ENCODE peak calls at places on chromosomes 3 and 15, in eight cellular contexts. X is GM12878, U is A549, P is HCT116, E is K562, B is Panc1, J is SK-N-SH, M is HL-60. V is an unnamed sample.

GRCh38 chr3:181329024-181329423 is 339.5 kb upstream of the DNAJC19 start:
- DNase-seq in M (no peak), B (no peak), E (no peak), X (no peak), U (no peak), J (no peak), P (no peak), V (no peak)

GRCh38 chr3:141795719-141796435 is 32.7 kb downstream of the GRK7 start:
- DNase-seq in P (no peak), X (no peak), B (no peak), J (peak), M (peak), E (no peak), U (no peak), V (no peak)

GRCh38 chr3:179977356-179977755 is 59.4 kb downstream of the PEX5L start:
- DNase-seq in J (no peak), B (no peak), M (no peak), P (no peak), U (no peak), E (no peak), X (no peak), V (no peak)

GRCh38 chr3:14243782-14244181 is 65.2 kb downstream of the LSM3 start:
- DNase-seq in B (no peak), E (no peak), J (no peak), X (no peak), P (no peak), M (no peak), U (no peak), V (no peak)

GRCh38 chr15:41819455-41820050 is 8.3 kb upstream of the JMJD7 start:
- DNase-seq in P (no peak), M (no peak), X (no peak), U (no peak), E (no peak), J (no peak), B (no peak), V (no peak)

GRCh38 chr15:61099030-61099800 is 129.9 kb downstream of the RORA start:
- DNase-seq in X (no peak), J (no peak), B (no peak), P (no peak), U (no peak), E (no peak), M (no peak), V (no peak)

GRCh38 chr3:3080309-3080708 is 29.9 kb downstream of the IL5RA start:
- DNase-seq in E (no peak), J (no peak), M (no peak), B (no peak), P (no peak), U (no peak), X (no peak), V (peak)

GRCh38 chr3:45865568-45865955 is 20.8 kb upstream of the CCR9 start:
- DNase-seq in U (no peak), P (no peak), M (no peak), X (no peak), B (no peak), E (no peak), J (no peak), V (no peak)

GRCh38 chr3:51977449-51978142 is 2.7 kb downstream of the ABHD14A start:
- DNase-seq in U (no peak), X (no peak), J (no peak), E (no peak), B (no peak), P (no peak), M (no peak), V (no peak)

GRCh38 chr3:179276743-179277142 is 25.8 kb upstream of the KCNMB3 start:
- DNase-seq in U (no peak), X (no peak), M (no peak), J (no peak), B (no peak), E (peak), P (no peak), V (no peak)

GRCh38 chr3:141777957-141778813 is 15.0 kb downstream of the GRK7 start:
- DNase-seq in J (no peak), B (no peak), X (no peak), U (no peak), E (no peak), P (no peak), M (no peak), V (no peak)

GRCh38 chr3:39180183-39180545 is 12.2 kb downstream of the XIRP1 start:
- DNase-seq in M (no peak), U (no peak), P (no peak), X (no peak), J (no peak), E (no peak), B (no peak), V (no peak)

GRCh38 chr3:88141458-88142083 is 8.2 kb upstream of the C3orf38 start:
- DNase-seq in P (no peak), U (no peak), J (no peak), M (no peak), B (no peak), E (no peak), X (no peak), V (no peak)

GRCh38 chr15:74392402-74392876 is 25.0 kb upstream of the CYP11A1 start:
- DNase-seq in J (peak), X (no peak), B (no peak), P (no peak), E (peak), M (no peak), U (no peak), V (no peak)

GRCh38 chr3:14623569-14624051 is 28.0 kb upstream of the CCDC174 start:
- DNase-seq in J (no peak), M (no peak), U (no peak), X (no peak), B (no peak), P (no peak), E (no peak), V (no peak)

GRCh38 chr3:194076486-194076885 is 59.5 kb upstream of the HES1 start:
- DNase-seq in J (no peak), U (no peak), P (no peak), X (no peak), B (no peak), E (no peak), M (no peak), V (no peak)
- H3K27ac ChIP-seq in J (no peak), U (peak), P (no peak), X (no peak), B (peak), E (no peak), M (no peak), V (no peak)

GRCh38 chr15:70474682-70475438 is 288.5 kb downstream of the UACA start:
- DNase-seq in J (no peak), X (no peak), P (peak), M (peak), U (peak), E (no peak), B (peak), V (no peak)
- TF ChIP-seq REST in J (no peak), X (no peak), P (no peak), M (no peak), U (no peak), E (no peak), B (no peak), V (no peak)

DNA sequence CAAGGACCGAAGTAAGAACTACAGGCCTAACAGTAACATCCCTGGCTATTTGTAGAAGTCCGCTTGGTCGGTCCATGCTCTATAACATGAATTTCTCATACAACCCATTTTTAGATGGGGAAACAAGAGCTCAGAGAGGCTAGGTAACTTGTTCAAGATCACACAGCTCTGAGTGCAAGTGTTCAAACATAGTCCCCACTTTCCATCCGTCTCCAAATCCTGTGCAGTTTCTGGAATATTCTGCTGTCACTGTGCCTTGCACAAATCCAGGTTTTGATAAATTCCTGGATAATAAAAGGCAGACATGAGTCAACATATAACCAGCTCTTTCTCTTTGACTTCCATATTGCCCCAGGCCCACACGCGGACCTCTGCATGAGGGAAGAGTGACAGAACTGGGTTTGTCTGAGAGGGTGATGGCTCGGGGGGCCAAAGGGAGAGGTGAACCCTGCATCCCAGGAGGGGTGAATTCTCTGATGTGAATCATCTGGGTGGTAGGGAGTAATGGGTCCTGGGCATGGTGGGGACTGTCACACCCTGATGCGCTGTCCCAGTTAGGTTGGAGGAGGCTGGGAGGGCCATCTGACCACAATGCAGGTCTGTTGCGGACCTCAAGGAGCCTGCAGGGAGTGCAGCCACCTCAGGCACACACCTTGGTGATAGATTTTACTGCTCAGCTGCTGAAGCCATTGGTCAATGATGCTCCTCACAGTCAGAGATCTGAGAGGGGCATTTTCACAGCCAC is 162.2 kb downstream of the SMAD6 start:
- DNase-seq in U (no peak), M (no peak), P (no peak), X (no peak), B (no peak), E (no peak), J (no peak), V (no peak)
- H3K27ac ChIP-seq in U (no peak), M (no peak), P (no peak), X (no peak), B (peak), E (no peak), J (no peak), V (no peak)

GRCh38 chr15:69626095-69627066 is 173.8 kb downstream of the RPLP1 start:
- DNase-seq in B (no peak), U (no peak), E (no peak), M (peak), X (no peak), P (no peak), J (peak), V (no peak)
- TF ChIP-seq REST in B (no peak), U (no peak), E (no peak), M (no peak), X (no peak), P (no peak), J (no peak), V (no peak)

GRCh38 chr3:172097585-172097984 is 58.2 kb downstream of the FNDC3B start:
- DNase-seq in U (no peak), E (no peak), M (no peak), X (no peak), J (no peak), P (no peak), B (no peak), V (no peak)

GRCh38 chr3:172099495-172099808 is 60.1 kb downstream of the FNDC3B start:
- DNase-seq in X (no peak), E (no peak), P (no peak), M (no peak), U (no peak), J (no peak), B (no peak), V (no peak)

GRCh38 chr3:172096881-172097420 is 57.6 kb downstream of the FNDC3B start:
- DNase-seq in X (no peak), J (no peak), E (peak), M (peak), U (peak), P (no peak), B (no peak), V (peak)

GRCh38 chr3:172100482-172100881 is 61.1 kb downstream of the FNDC3B start:
- DNase-seq in U (no peak), X (no peak), J (no peak), P (no peak), M (no peak), E (no peak), B (no peak), V (no peak)

DNA sequence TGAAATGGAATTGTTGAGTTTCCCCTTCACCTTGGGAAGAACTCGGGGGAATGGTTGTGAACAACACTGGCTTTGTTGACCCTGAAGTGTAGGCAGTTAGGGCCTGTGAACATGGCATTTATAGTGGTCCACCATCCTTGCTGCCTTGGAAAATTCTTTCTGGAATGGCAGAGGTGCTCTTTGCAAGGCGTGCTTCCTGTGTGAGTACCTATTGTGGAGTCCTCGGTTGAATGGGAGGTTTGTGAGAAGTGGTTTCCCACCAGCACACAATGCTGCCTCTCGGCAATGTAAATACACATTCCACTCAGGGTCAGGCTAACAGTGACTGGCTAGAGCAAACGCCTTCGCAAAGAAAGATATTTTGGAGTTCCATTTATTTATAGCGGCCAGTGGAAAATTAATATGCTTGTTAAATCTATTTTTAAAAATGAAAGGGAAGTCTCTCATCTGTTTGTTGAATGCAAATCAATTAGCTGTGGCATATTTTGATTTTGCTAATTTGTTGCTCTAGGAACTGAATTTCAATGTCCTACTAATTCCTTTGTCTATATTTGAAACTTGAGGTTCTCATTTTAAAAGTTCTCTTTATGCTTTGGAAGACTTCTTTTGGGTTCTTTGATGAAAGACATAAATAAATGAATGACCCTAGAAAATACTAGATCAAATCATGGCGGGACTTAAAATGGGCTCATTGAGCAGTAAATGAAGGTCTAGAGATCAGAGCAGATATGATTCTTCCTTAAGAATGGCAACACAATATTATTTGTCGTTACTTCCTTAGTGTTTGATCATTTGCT is 59.5 kb downstream of the FNDC3B start:
- DNase-seq in U (no peak), M (no peak), J (no peak), X (no peak), P (no peak), B (no peak), E (no peak), V (peak)
- H3K27ac ChIP-seq in U (no peak), M (no peak), J (no peak), X (peak), P (no peak), B (peak), E (no peak), V (peak)

V was measured in GM23338.